ENCODE peak calls at places on chromosomes 2 and 18, in six cellular contexts. R, A, C, E, Q and V are unnamed samples.

GRCh38 chr2:240991378-240992263 is 6.8 kb upstream of the SNED1 start:
- DNase-seq in Q (no peak), E (peak; percentile 98), R (no peak), A (no peak), C (no peak), V (peak; percentile 8)

GRCh38 chr18:37986665-37987064 is 421.1 kb upstream of the CELF4 start:
- DNase-seq in C (no peak), Q (no peak), E (no peak), A (no peak), R (no peak), V (no peak)

GRCh38 chr18:3554091-3554601 is 104.2 kb downstream of the TGIF1 start:
- DNase-seq in R (peak; percentile 12), C (no peak), A (no peak), E (no peak), Q (no peak), V (no peak)

GRCh38 chr2:129757366-129757914 is 222.0 kb upstream of the RAB6C start:
- DNase-seq in A (peak; percentile 21), Q (no peak), R (no peak), C (no peak), E (no peak), V (no peak)

GRCh38 chr18:48819276-48819675 is 131.5 kb downstream of the SMAD7 start:
- DNase-seq in E (no peak), Q (no peak), A (peak; percentile 43), C (no peak), R (no peak), V (no peak)

GRCh38 chr18:47772374-47773248 is 157.8 kb downstream of the SMAD2 start:
- DNase-seq in C (peak; percentile 58), R (peak; percentile 43), Q (peak; percentile 71), A (peak; percentile 77), E (peak; percentile 16), V (peak; percentile 38)

GRCh38 chr2:121334581-121335293 is 49.7 kb upstream of the TFCP2L1 start:
- DNase-seq in A (no peak), C (no peak), R (no peak), Q (no peak), E (no peak), V (no peak)

GRCh38 chr2:19900536-19901200 is 1.1 kb downstream of the TTC32 start:
- DNase-seq in A (no peak), C (peak; percentile 51), Q (no peak), E (no peak), R (no peak), V (no peak)

GRCh38 chr2:121790276-121790956 is 35.0 kb downstream of the TSN start:
- DNase-seq in R (no peak), C (no peak), A (no peak), Q (no peak), E (peak; percentile 96), V (no peak)

GRCh38 chr18:710418-711300 is 1.8 kb downstream of the ENOSF1 start:
- DNase-seq in R (no peak), A (no peak), Q (no peak), C (no peak), E (no peak), V (no peak)

GRCh38 chr18:711330-711692 is 1.1 kb downstream of the ENOSF1 start:
- DNase-seq in E (no peak), C (no peak), R (no peak), A (no peak), Q (peak; percentile 13), V (no peak)

GRCh38 chr18:712401-713134 is at the start of gene ENOSF1:
- DNase-seq in Q (peak; percentile 95), E (no peak), C (peak; percentile 90), A (peak; percentile 86), R (peak; percentile 88), V (peak; percentile 92)

GRCh38 chr18:713135-713490 is 683 bp upstream of the ENOSF1 start:
- DNase-seq in A (no peak), C (no peak), Q (no peak), R (no peak), E (no peak), V (no peak)

GRCh38 chr18:711693-712400 is 583 bp downstream of the ENOSF1 start:
- DNase-seq in C (peak; percentile 88), R (peak; percentile 19), E (no peak), A (peak; percentile 78), Q (peak; percentile 80), V (peak; percentile 11)
- TF ChIP-seq CTCF in C (peak; percentile 2), R (no peak), E (no peak), A (no peak), Q (peak; percentile 25), V (no peak)

DNA sequence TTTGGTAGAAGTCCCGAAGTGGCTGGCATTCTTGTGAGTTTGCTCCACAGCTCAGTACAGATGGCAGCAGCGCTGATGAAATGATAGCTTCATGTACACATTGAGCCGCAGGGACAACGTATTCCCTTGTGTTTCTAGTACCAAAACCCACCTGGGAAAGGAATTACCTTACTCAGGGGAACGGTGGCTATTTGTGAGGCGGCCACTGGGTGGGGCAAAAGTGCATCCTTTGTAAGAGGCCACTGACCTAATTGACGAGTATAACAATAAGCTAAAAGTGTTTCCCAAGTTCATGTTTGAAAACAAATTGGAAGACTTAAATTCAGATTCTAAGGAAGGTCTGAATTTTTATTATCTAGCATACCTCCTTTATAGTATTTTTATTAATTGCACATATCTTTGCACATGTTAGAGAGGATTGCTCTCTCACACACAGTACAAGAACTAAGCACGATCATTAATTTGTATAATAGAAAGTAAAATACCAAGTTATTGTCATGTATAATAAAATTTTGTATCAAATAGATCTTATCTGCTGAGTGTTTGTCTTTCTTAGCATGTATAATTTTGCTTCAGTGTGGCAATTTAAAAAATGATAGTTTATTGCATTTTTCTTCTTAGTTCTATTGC is 25.3 kb upstream of the CDH7 start:
- DNase-seq in A (no peak), C (peak; percentile 1), E (no peak), R (peak; percentile 18), Q (no peak), V (peak; percentile 28)
- TF ChIP-seq CTCF in A (no peak), C (no peak), E (peak; percentile 66), R (peak; percentile 73), Q (no peak), V (peak; percentile 72)

DNA sequence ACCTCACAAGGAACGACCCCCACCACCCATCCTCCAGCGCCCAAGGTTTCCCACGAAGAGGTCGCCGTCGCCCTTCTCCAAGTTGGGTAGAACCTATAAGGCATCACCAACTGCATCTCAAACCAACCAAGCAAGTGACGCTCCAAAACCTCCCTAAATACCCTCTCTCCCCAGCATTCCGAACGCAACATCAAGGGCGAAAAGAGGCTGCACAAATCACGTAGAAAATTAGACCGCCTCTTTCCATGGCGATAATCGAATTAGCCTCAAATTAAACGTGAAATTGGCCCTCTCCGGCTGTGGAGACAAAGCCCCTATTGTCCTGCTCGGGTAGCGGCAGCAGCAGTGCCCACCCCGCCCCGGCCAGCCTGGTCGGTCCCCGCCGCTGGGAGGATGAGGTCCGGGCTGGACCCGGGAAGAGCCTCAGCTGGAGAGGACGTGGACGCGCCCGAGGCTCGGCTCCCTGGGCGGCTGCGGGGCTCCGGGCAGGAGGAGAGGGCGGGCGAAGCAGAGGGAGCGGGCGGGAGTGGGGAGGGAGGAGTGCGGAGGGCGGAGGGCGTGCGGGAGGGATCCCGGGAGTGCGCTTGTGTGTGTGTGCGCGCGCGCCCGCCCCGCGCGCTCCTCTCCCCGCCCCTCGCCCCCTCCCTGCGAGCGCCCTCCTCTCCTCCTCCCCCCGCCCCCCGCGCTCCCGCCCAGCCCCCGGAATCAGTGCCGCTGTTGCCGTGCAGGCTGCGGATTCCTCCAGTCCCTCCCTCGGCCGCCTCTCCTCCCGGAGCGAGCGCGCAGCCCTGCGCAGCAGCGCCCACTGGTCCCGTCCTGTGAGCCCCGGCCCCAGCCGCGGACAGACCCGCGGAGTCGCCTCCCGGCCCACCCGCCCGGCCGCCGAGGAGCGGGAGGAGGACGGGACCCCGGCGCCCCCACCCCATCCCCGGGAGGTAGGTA is at the start of gene SPTBN1:
- DNase-seq in A (no peak), C (no peak), Q (peak; percentile 72), E (no peak), R (peak; percentile 80), V (peak; percentile 81)
- TF ChIP-seq CTCF in A (no peak), C (no peak), Q (no peak), E (no peak), R (no peak), V (no peak)

GRCh38 chr18:77022556-77022955 is 110.0 kb downstream of the MBP start:
- DNase-seq in R (no peak), Q (no peak), E (no peak), C (no peak), A (no peak), V (no peak)

GRCh38 chr18:77025831-77026363 is 106.7 kb downstream of the MBP start:
- DNase-seq in E (no peak), Q (no peak), C (no peak), A (no peak), R (no peak), V (no peak)

GRCh38 chr18:77025123-77025522 is 107.5 kb downstream of the MBP start:
- DNase-seq in A (no peak), E (no peak), C (no peak), Q (no peak), R (no peak), V (no peak)

GRCh38 chr18:77023115-77023782 is 109.3 kb downstream of the MBP start:
- DNase-seq in E (no peak), C (no peak), A (no peak), Q (no peak), R (no peak), V (no peak)

GRCh38 chr18:77024476-77024875 is 108.1 kb downstream of the MBP start:
- DNase-seq in C (no peak), E (no peak), A (no peak), R (no peak), Q (no peak), V (no peak)
- TF ChIP-seq CTCF in C (no peak), E (no peak), A (no peak), R (no peak), Q (no peak), V (no peak)